ENCODE peak calls at places on chromosomes 6 and 20, in eight cellular contexts. One of them, this sample, is unnamed.

GRCh38 chr20:34834459-34834893 is 9.0 kb upstream of the NCOA6 start:
- DNase-seq in fibroblast of pulmonary artery: peak; percentile 62
- DNase-seq in fibroblast of lung: peak; percentile 60
- DNase-seq in GM12865: peak; percentile 37
- DNase-seq in GM12878: no peak
- DNase-seq in cardiac muscle cell: peak; percentile 55
- DNase-seq in BE2C: no peak
- DNase-seq in AG10803: peak; percentile 41
- DNase-seq in this sample: peak; percentile 20

GRCh38 chr6:76697585-76697984 is 625.1 kb upstream of the IMPG1 start:
- DNase-seq in fibroblast of pulmonary artery: peak; percentile 39
- DNase-seq in BE2C: no peak
- DNase-seq in fibroblast of lung: peak; percentile 6
- DNase-seq in AG10803: no peak
- DNase-seq in GM12878: no peak
- DNase-seq in cardiac muscle cell: peak; percentile 45
- DNase-seq in GM12865: no peak
- DNase-seq in this sample: no peak

GRCh38 chr20:17570347-17571152 is 675 bp downstream of the DSTN start:
- DNase-seq in fibroblast of pulmonary artery: peak; percentile 60
- DNase-seq in GM12865: peak; percentile 22
- DNase-seq in AG10803: peak; percentile 46
- DNase-seq in GM12878: no peak
- DNase-seq in fibroblast of lung: peak; percentile 53
- DNase-seq in cardiac muscle cell: peak; percentile 55
- DNase-seq in BE2C: peak; percentile 72
- DNase-seq in this sample: no peak

GRCh38 chr6:18530201-18530600 is 143.1 kb downstream of the RNF144B start:
- DNase-seq in fibroblast of lung: no peak
- DNase-seq in GM12865: no peak
- DNase-seq in BE2C: no peak
- DNase-seq in fibroblast of pulmonary artery: no peak
- DNase-seq in cardiac muscle cell: no peak
- DNase-seq in GM12878: no peak
- DNase-seq in AG10803: no peak
- DNase-seq in this sample: no peak

GRCh38 chr6:3041606-3042005 is 26.7 kb upstream of the RIPK1 start:
- DNase-seq in BE2C: no peak
- DNase-seq in GM12878: no peak
- DNase-seq in fibroblast of pulmonary artery: no peak
- DNase-seq in cardiac muscle cell: no peak
- DNase-seq in GM12865: no peak
- DNase-seq in AG10803: no peak
- DNase-seq in fibroblast of lung: no peak
- DNase-seq in this sample: no peak

GRCh38 chr6:150720774-150721233 is 121.1 kb downstream of the PLEKHG1 start:
- DNase-seq in GM12865: peak; percentile 87
- DNase-seq in AG10803: peak; percentile 16
- DNase-seq in BE2C: no peak
- DNase-seq in GM12878: peak; percentile 94
- DNase-seq in cardiac muscle cell: peak; percentile 62
- DNase-seq in fibroblast of pulmonary artery: peak; percentile 50
- DNase-seq in fibroblast of lung: peak; percentile 21
- DNase-seq in this sample: peak; percentile 98

GRCh38 chr6:25627001-25627400 is 25.0 kb upstream of the SCGN start:
- DNase-seq in GM12878: no peak
- DNase-seq in cardiac muscle cell: no peak
- DNase-seq in BE2C: no peak
- DNase-seq in AG10803: no peak
- DNase-seq in GM12865: no peak
- DNase-seq in fibroblast of lung: no peak
- DNase-seq in fibroblast of pulmonary artery: no peak
- DNase-seq in this sample: no peak

GRCh38 chr20:47343007-47343472 is 13.5 kb downstream of the ZMYND8 start:
- DNase-seq in GM12878: no peak
- DNase-seq in BE2C: no peak
- DNase-seq in AG10803: no peak
- DNase-seq in cardiac muscle cell: no peak
- DNase-seq in GM12865: no peak
- DNase-seq in fibroblast of lung: peak; percentile 91
- DNase-seq in fibroblast of pulmonary artery: no peak
- DNase-seq in this sample: no peak

GRCh38 chr6:156013155-156013554 is 557.5 kb upstream of the NOX3 start:
- DNase-seq in GM12865: no peak
- DNase-seq in fibroblast of pulmonary artery: no peak
- DNase-seq in fibroblast of lung: no peak
- DNase-seq in cardiac muscle cell: no peak
- DNase-seq in GM12878: no peak
- DNase-seq in AG10803: no peak
- DNase-seq in BE2C: no peak
- DNase-seq in this sample: no peak

GRCh38 chr20:36645998-36646397 is at the start of gene SLA2:
- DNase-seq in GM12878: no peak
- DNase-seq in fibroblast of pulmonary artery: no peak
- DNase-seq in GM12865: peak; percentile 63
- DNase-seq in cardiac muscle cell: no peak
- DNase-seq in AG10803: no peak
- DNase-seq in fibroblast of lung: no peak
- DNase-seq in BE2C: no peak
- DNase-seq in this sample: no peak

GRCh38 chr20:45444050-45444449 is 25.5 kb upstream of the WFDC2 start:
- DNase-seq in fibroblast of lung: no peak
- DNase-seq in BE2C: no peak
- DNase-seq in AG10803: no peak
- DNase-seq in GM12878: no peak
- DNase-seq in GM12865: no peak
- DNase-seq in fibroblast of pulmonary artery: no peak
- DNase-seq in cardiac muscle cell: no peak
- DNase-seq in this sample: no peak

GRCh38 chr6:100892693-100893092 is 11.6 kb upstream of the ASCC3 start:
- DNase-seq in fibroblast of lung: no peak
- DNase-seq in BE2C: peak; percentile 18
- DNase-seq in fibroblast of pulmonary artery: no peak
- DNase-seq in GM12865: no peak
- DNase-seq in cardiac muscle cell: no peak
- DNase-seq in GM12878: no peak
- DNase-seq in AG10803: peak; percentile 42
- DNase-seq in this sample: no peak

GRCh38 chr6:34595332-34596090 is 39.4 kb upstream of the SPDEF start:
- DNase-seq in cardiac muscle cell: peak; percentile 60
- DNase-seq in GM12865: no peak
- DNase-seq in BE2C: no peak
- DNase-seq in AG10803: peak; percentile 40
- DNase-seq in fibroblast of pulmonary artery: peak; percentile 63
- DNase-seq in GM12878: no peak
- DNase-seq in fibroblast of lung: no peak
- DNase-seq in this sample: no peak

GRCh38 chr20:21397341-21398108 is at the start of gene NKX2-4:
- DNase-seq in GM12865: no peak
- DNase-seq in GM12878: no peak
- DNase-seq in BE2C: no peak
- DNase-seq in cardiac muscle cell: no peak
- DNase-seq in fibroblast of lung: no peak
- DNase-seq in AG10803: no peak
- DNase-seq in fibroblast of pulmonary artery: no peak
- DNase-seq in this sample: no peak

GRCh38 chr6:17454316-17455005 is 61.1 kb downstream of the CAP2 start:
- DNase-seq in BE2C: no peak
- DNase-seq in cardiac muscle cell: peak; percentile 25
- DNase-seq in fibroblast of lung: peak; percentile 64
- DNase-seq in GM12878: no peak
- DNase-seq in GM12865: no peak
- DNase-seq in AG10803: peak; percentile 91
- DNase-seq in fibroblast of pulmonary artery: peak; percentile 51
- DNase-seq in this sample: no peak

GRCh38 chr20:57398231-57398821 is 7.1 kb downstream of the RBM38 start:
- DNase-seq in cardiac muscle cell: no peak
- DNase-seq in GM12865: peak; percentile 97
- DNase-seq in fibroblast of pulmonary artery: no peak
- DNase-seq in GM12878: peak; percentile 83
- DNase-seq in fibroblast of lung: no peak
- DNase-seq in BE2C: no peak
- DNase-seq in AG10803: no peak
- DNase-seq in this sample: no peak

GRCh38 chr6:2158596-2159271 is 86.7 kb downstream of the GMDS start:
- DNase-seq in fibroblast of pulmonary artery: peak; percentile 48
- DNase-seq in AG10803: peak; percentile 13
- DNase-seq in BE2C: peak; percentile 46
- DNase-seq in GM12865: peak; percentile 3
- DNase-seq in fibroblast of lung: peak; percentile 29
- DNase-seq in GM12878: no peak
- DNase-seq in cardiac muscle cell: peak; percentile 50
- DNase-seq in this sample: no peak

GRCh38 chr6:167720456-167721285 is 106.0 kb upstream of the AFDN start:
- DNase-seq in BE2C: no peak
- DNase-seq in fibroblast of pulmonary artery: no peak
- DNase-seq in AG10803: no peak
- DNase-seq in cardiac muscle cell: no peak
- DNase-seq in GM12865: no peak
- DNase-seq in fibroblast of lung: no peak
- DNase-seq in GM12878: no peak
- DNase-seq in this sample: no peak

GRCh38 chr6:106746660-106747059 is 117.3 kb downstream of the QRSL1 start:
- DNase-seq in AG10803: peak; percentile 56
- DNase-seq in fibroblast of lung: peak; percentile 1
- DNase-seq in GM12878: no peak
- DNase-seq in GM12865: no peak
- DNase-seq in fibroblast of pulmonary artery: peak; percentile 83
- DNase-seq in BE2C: no peak
- DNase-seq in cardiac muscle cell: peak; percentile 37
- DNase-seq in this sample: no peak

GRCh38 chr6:143575440-143575839 is 63.9 kb upstream of the FUCA2 start:
- DNase-seq in AG10803: peak; percentile 87
- DNase-seq in fibroblast of lung: peak; percentile 89
- DNase-seq in GM12878: peak; percentile 27
- DNase-seq in GM12865: peak; percentile 85
- DNase-seq in cardiac muscle cell: peak; percentile 90
- DNase-seq in BE2C: peak; percentile 40
- DNase-seq in fibroblast of pulmonary artery: peak; percentile 93
- DNase-seq in this sample: peak; percentile 83

GRCh38 chr6:149964243-149965190 is 774 bp downstream of the ULBP1 start:
- DNase-seq in fibroblast of pulmonary artery: peak; percentile 17
- DNase-seq in cardiac muscle cell: peak; percentile 17
- DNase-seq in BE2C: no peak
- DNase-seq in GM12865: no peak
- DNase-seq in GM12878: no peak
- DNase-seq in AG10803: peak; percentile 28
- DNase-seq in fibroblast of lung: peak; percentile 30
- DNase-seq in this sample: no peak

GRCh38 chr20:32536861-32537656 is 48.1 kb downstream of the NOL4L start:
- DNase-seq in fibroblast of lung: no peak
- DNase-seq in cardiac muscle cell: no peak
- DNase-seq in AG10803: no peak
- DNase-seq in GM12878: no peak
- DNase-seq in GM12865: peak; percentile 35
- DNase-seq in fibroblast of pulmonary artery: no peak
- DNase-seq in BE2C: no peak
- DNase-seq in this sample: no peak

GRCh38 chr6:135974416-135974815 is 122.9 kb downstream of the PDE7B start:
- DNase-seq in AG10803: peak; percentile 17
- DNase-seq in BE2C: no peak
- DNase-seq in GM12865: no peak
- DNase-seq in cardiac muscle cell: no peak
- DNase-seq in fibroblast of lung: peak; percentile 17
- DNase-seq in GM12878: no peak
- DNase-seq in fibroblast of pulmonary artery: peak; percentile 15
- DNase-seq in this sample: no peak

GRCh38 chr20:10705801-10706459 is 32.1 kb upstream of the JAG1 start:
- DNase-seq in GM12865: no peak
- DNase-seq in GM12878: no peak
- DNase-seq in fibroblast of pulmonary artery: no peak
- DNase-seq in cardiac muscle cell: no peak
- DNase-seq in BE2C: no peak
- DNase-seq in AG10803: no peak
- DNase-seq in fibroblast of lung: no peak
- DNase-seq in this sample: no peak

GRCh38 chr20:62739067-62739466 is 30.4 kb downstream of the NTSR1 start:
- DNase-seq in BE2C: no peak
- DNase-seq in GM12865: no peak
- DNase-seq in fibroblast of pulmonary artery: no peak
- DNase-seq in AG10803: no peak
- DNase-seq in GM12878: no peak
- DNase-seq in fibroblast of lung: no peak
- DNase-seq in cardiac muscle cell: no peak
- DNase-seq in this sample: no peak

GRCh38 chr6:106069478-106069877 is 16.7 kb upstream of the PRDM1 start:
- DNase-seq in GM12878: no peak
- DNase-seq in fibroblast of pulmonary artery: peak; percentile 86
- DNase-seq in BE2C: peak; percentile 57
- DNase-seq in AG10803: peak; percentile 84
- DNase-seq in GM12865: no peak
- DNase-seq in fibroblast of lung: peak; percentile 85
- DNase-seq in cardiac muscle cell: peak; percentile 88
- DNase-seq in this sample: peak; percentile 86

GRCh38 chr6:42970859-42971612 is 7.9 kb downstream of the PEX6 start:
- DNase-seq in AG10803: no peak
- DNase-seq in fibroblast of lung: no peak
- DNase-seq in cardiac muscle cell: no peak
- DNase-seq in GM12878: no peak
- DNase-seq in fibroblast of pulmonary artery: no peak
- DNase-seq in BE2C: no peak
- DNase-seq in GM12865: no peak
- DNase-seq in this sample: no peak

GRCh38 chr6:158739673-158740072 is 79.5 kb downstream of the EZR start:
- DNase-seq in cardiac muscle cell: no peak
- DNase-seq in GM12878: no peak
- DNase-seq in fibroblast of pulmonary artery: no peak
- DNase-seq in GM12865: no peak
- DNase-seq in BE2C: no peak
- DNase-seq in AG10803: no peak
- DNase-seq in fibroblast of lung: no peak
- DNase-seq in this sample: no peak
- H3K4me3 ChIP-seq in cardiac muscle cell: no peak overlapping the region
- H3K4me3 ChIP-seq in GM12878: no peak overlapping the region
- H3K4me3 ChIP-seq in fibroblast of pulmonary artery: no peak overlapping the region
- H3K4me3 ChIP-seq in GM12865: no peak overlapping the region
- H3K4me3 ChIP-seq in BE2C: no peak overlapping the region
- H3K4me3 ChIP-seq in AG10803: no peak overlapping the region
- H3K4me3 ChIP-seq in fibroblast of lung: no peak overlapping the region
- H3K4me3 ChIP-seq in this sample: no peak overlapping the region

GRCh38 chr6:53294095-53294494 is 54.7 kb downstream of the ELOVL5 start:
- DNase-seq in fibroblast of pulmonary artery: peak; percentile 48
- DNase-seq in AG10803: peak; percentile 29
- DNase-seq in cardiac muscle cell: peak; percentile 48
- DNase-seq in fibroblast of lung: peak; percentile 46
- DNase-seq in BE2C: peak; percentile 47
- DNase-seq in GM12865: no peak
- DNase-seq in GM12878: no peak
- DNase-seq in this sample: no peak
- TF ChIP-seq CTCF in fibroblast of pulmonary artery: peak; percentile 78
- TF ChIP-seq CTCF in AG10803: peak; percentile 56
- TF ChIP-seq CTCF in cardiac muscle cell: peak; percentile 76
- TF ChIP-seq CTCF in fibroblast of lung: peak; percentile 66
- TF ChIP-seq CTCF in BE2C: peak; percentile 91
- TF ChIP-seq CTCF in GM12865: peak; percentile 40
- TF ChIP-seq CTCF in GM12878: peak; percentile 61
- TF ChIP-seq CTCF in this sample: peak; percentile 85

GRCh38 chr20:48841196-48841860 is 13.5 kb upstream of the PREX1 start:
- DNase-seq in fibroblast of lung: peak; percentile 24
- DNase-seq in BE2C: no peak
- DNase-seq in cardiac muscle cell: no peak
- DNase-seq in fibroblast of pulmonary artery: no peak
- DNase-seq in GM12878: no peak
- DNase-seq in GM12865: no peak
- DNase-seq in AG10803: no peak
- DNase-seq in this sample: no peak
- H3K4me3 ChIP-seq in fibroblast of lung: no peak overlapping the region
- H3K4me3 ChIP-seq in BE2C: no peak overlapping the region
- H3K4me3 ChIP-seq in cardiac muscle cell: no peak overlapping the region
- H3K4me3 ChIP-seq in fibroblast of pulmonary artery: no peak overlapping the region
- H3K4me3 ChIP-seq in GM12878: no peak overlapping the region
- H3K4me3 ChIP-seq in GM12865: no peak overlapping the region
- H3K4me3 ChIP-seq in AG10803: no peak overlapping the region
- H3K4me3 ChIP-seq in this sample: no peak overlapping the region

GRCh38 chr20:49489688-49490087 is 7.2 kb upstream of the KCNB1 start:
- DNase-seq in cardiac muscle cell: no peak
- DNase-seq in AG10803: no peak
- DNase-seq in GM12865: no peak
- DNase-seq in GM12878: no peak
- DNase-seq in BE2C: no peak
- DNase-seq in fibroblast of pulmonary artery: no peak
- DNase-seq in fibroblast of lung: no peak
- DNase-seq in this sample: no peak
- TF ChIP-seq CTCF in cardiac muscle cell: no peak
- TF ChIP-seq CTCF in AG10803: no peak
- TF ChIP-seq CTCF in GM12865: no peak
- TF ChIP-seq CTCF in GM12878: no peak
- TF ChIP-seq CTCF in BE2C: no peak
- TF ChIP-seq CTCF in fibroblast of pulmonary artery: no peak
- TF ChIP-seq CTCF in fibroblast of lung: no peak
- TF ChIP-seq CTCF in this sample: no peak